ENCODE peak calls at places on chromosome 14, in nine cellular contexts. A is caudate nucleus, V is NCI-H2107, W is germinal center, T is HuH-7.5, Q is Peyer's patch, K is GM23248, Z is GM19239, G is SW480. I is an unnamed sample.

GRCh38 chr14:49505026-49505766 is 81.0 kb downstream of the RPS29 start:
- DNase-seq in T (no peak), Q (no peak), W (no peak), G (peak), V (no peak), K (no peak), Z (no peak), A (no peak), I (no peak)

GRCh38 chr14:92589213-92589852 is 75.8 kb downstream of the RIN3 start:
- DNase-seq in W (peak), Q (peak), Z (no peak), A (no peak), T (no peak), V (no peak), G (no peak), K (peak), I (no peak)

GRCh38 chr14:37274652-37275051 is 76.9 kb downstream of the MIPOL1 start:
- DNase-seq in Z (no peak), T (no peak), A (no peak), V (no peak), Q (no peak), K (no peak), G (no peak), W (no peak), I (no peak)

GRCh38 chr14:76761198-76761848 is at the start of gene VASH1:
- DNase-seq in W (peak), Z (peak), G (peak), V (no peak), A (peak), T (peak), Q (peak), K (peak), I (no peak)

GRCh38 chr14:35335388-35336092 is 43.4 kb downstream of the PSMA6 start:
- DNase-seq in V (no peak), T (no peak), G (no peak), Q (no peak), A (no peak), Z (no peak), K (no peak), W (no peak), I (no peak)

GRCh38 chr14:65170768-65171251 is 68.5 kb upstream of the MAX start:
- DNase-seq in K (peak), W (peak), V (no peak), Z (no peak), T (no peak), Q (peak), G (peak), A (peak), I (no peak)

GRCh38 chr14:81464253-81465001 is 64.3 kb upstream of the STON2 start:
- DNase-seq in G (peak), A (peak), Q (peak), K (peak), Z (peak), T (peak), W (peak), V (peak), I (no peak)

GRCh38 chr14:85534914-85535313 is 5.0 kb downstream of the FLRT2 start:
- DNase-seq in Z (no peak), K (peak), V (no peak), A (no peak), W (no peak), Q (no peak), T (no peak), G (no peak), I (no peak)

GRCh38 chr14:61350871-61351270 is 29.5 kb downstream of the PRKCH start:
- DNase-seq in G (no peak), Q (no peak), V (no peak), T (no peak), W (peak), Z (no peak), K (no peak), A (no peak), I (no peak)

GRCh38 chr14:56333361-56334279 is 215.4 kb downstream of the PELI2 start:
- DNase-seq in K (peak), A (no peak), G (peak), V (peak), Q (no peak), T (no peak), Z (no peak), W (no peak), I (peak)

GRCh38 chr14:21669284-21669683 is 4.3 kb downstream of the OR4E1 start:
- DNase-seq in Z (no peak), G (no peak), K (no peak), W (no peak), V (no peak), T (no peak), A (no peak), Q (no peak), I (no peak)

GRCh38 chr14:95056476-95056875 is 100.9 kb downstream of the DICER1 start:
- DNase-seq in T (peak), A (no peak), Z (no peak), W (no peak), V (peak), Q (no peak), K (no peak), G (no peak), I (peak)

I was measured in NCI-H1436 treated with DMSO at 0.1 percent for 48 hours.